ENCODE peak calls at places on chromosomes 12 and 14, in four cellular contexts. Q is HCT116, B is HepG2, E is K562. F is an unnamed sample.

GRCh38 chr14:69580009-69580577 is 5.4 kb upstream of the CCDC177 start:
- DNase-seq in Q (peak), B (peak), E (peak), F (peak)

GRCh38 chr12:65203376-65203775 is 34.0 kb downstream of the LEMD3 start:
- DNase-seq in Q (no peak), B (no peak), E (no peak), F (no peak)

GRCh38 chr14:19941668-19942067 is 11.0 kb downstream of the OR4K1 start:
- DNase-seq in Q (no peak), B (no peak), E (no peak), F (no peak)

GRCh38 chr12:112406519-112407488 is 2.6 kb downstream of the RPL6 start:
- DNase-seq in Q (no peak), B (no peak), E (no peak), F (no peak)

GRCh38 chr14:59093889-59094288 is 94.6 kb upstream of the DAAM1 start:
- DNase-seq in Q (no peak), B (no peak), E (no peak), F (no peak)

GRCh38 chr14:76829650-76830421 is 3.6 kb downstream of the LRRC74A start:
- DNase-seq in Q (no peak), B (peak), E (no peak), F (no peak)

GRCh38 chr12:24960222-24960855 is 11.4 kb upstream of the BCAT1 start:
- DNase-seq in Q (peak), B (peak), E (peak), F (peak)

GRCh38 chr14:34646570-34647255 is 16.8 kb upstream of the SNX6 start:
- DNase-seq in Q (no peak), B (no peak), E (no peak), F (no peak)

GRCh38 chr12:26297386-26298070 is 102.2 kb downstream of the SSPN start:
- DNase-seq in Q (no peak), B (no peak), E (no peak), F (no peak)

GRCh38 chr12:9831720-9832119 is 4.4 kb downstream of the KLRF1 start:
- DNase-seq in Q (no peak), B (no peak), E (no peak), F (no peak)

GRCh38 chr12:58364389-58365086 is 423.2 kb downstream of the ATP23 start:
- DNase-seq in Q (peak), B (no peak), E (no peak), F (peak)

GRCh38 chr12:18799140-18799446 is 61.2 kb downstream of the CAPZA3 start:
- DNase-seq in Q (no peak), B (no peak), E (no peak), F (no peak)

GRCh38 chr12:122227341-122227740 is 1.5 kb upstream of the DIABLO start:
- DNase-seq in Q (no peak), B (no peak), E (no peak), F (no peak)

GRCh38 chr14:61716956-61717355 is 21.6 kb downstream of the HIF1A start:
- DNase-seq in Q (no peak), B (no peak), E (no peak), F (no peak)

GRCh38 chr12:118120579-118121363 is 15.2 kb upstream of the PEBP1 start:
- DNase-seq in Q (no peak), B (peak), E (peak), F (no peak)

GRCh38 chr12:132338781-132339180 is 9.4 kb upstream of the GALNT9 start:
- DNase-seq in Q (no peak), B (no peak), E (no peak), F (no peak)

GRCh38 chr14:73757876-73758391 is 43.8 kb upstream of the PNMA1 start:
- DNase-seq in Q (no peak), B (no peak), E (no peak), F (no peak)

GRCh38 chr12:111186347-111186746 is 182.5 kb downstream of the PHETA1 start:
- DNase-seq in Q (no peak), B (no peak), E (no peak), F (no peak)

GRCh38 chr12:97151481-97151880 is 244.4 kb downstream of the NEDD1 start:
- DNase-seq in Q (no peak), B (no peak), E (no peak), F (no peak)

GRCh38 chr12:123597100-123597499 is 4.8 kb upstream of the DDX55 start:
- DNase-seq in Q (no peak), B (no peak), E (no peak), F (no peak)

GRCh38 chr12:39157696-39158342 is 252.4 kb upstream of the CPNE8 start:
- DNase-seq in Q (no peak), B (no peak), E (no peak), F (no peak)

GRCh38 chr12:102454808-102455760 is 25.3 kb downstream of the IGF1 start:
- DNase-seq in Q (no peak), B (peak), E (no peak), F (no peak)

GRCh38 chr12:11958216-11959091 is 112.3 kb upstream of the BCL2L14 start:
- DNase-seq in Q (no peak), B (peak), E (no peak), F (no peak)

GRCh38 chr14:89813485-89814080 is 140.9 kb downstream of the EFCAB11 start:
- DNase-seq in Q (no peak), B (no peak), E (no peak), F (no peak)

GRCh38 chr12:41663487-41664258 is 475.6 kb downstream of the PDZRN4 start:
- DNase-seq in Q (peak), B (peak), E (no peak), F (no peak)

GRCh38 chr12:53057816-53058500 is 8.1 kb downstream of the TNS2 start:
- DNase-seq in Q (no peak), B (no peak), E (no peak), F (no peak)

GRCh38 chr12:93813181-93813580 is 136.0 kb downstream of the CRADD start:
- DNase-seq in Q (no peak), B (no peak), E (no peak), F (no peak)

GRCh38 chr12:93819048-93819491 is 141.9 kb downstream of the CRADD start:
- DNase-seq in Q (no peak), B (no peak), E (no peak), F (no peak)

GRCh38 chr12:93818488-93819047 is 141.4 kb downstream of the CRADD start:
- DNase-seq in Q (no peak), B (no peak), E (no peak), F (no peak)

GRCh38 chr12:93812616-93813015 is 135.4 kb downstream of the CRADD start:
- DNase-seq in Q (no peak), B (no peak), E (no peak), F (no peak)

GRCh38 chr12:93813972-93814821 is 137.0 kb downstream of the CRADD start:
- DNase-seq in Q (no peak), B (peak), E (peak), F (no peak)
- TF ChIP-seq TCF7L2 in Q (no peak), B (no peak), E (no peak), F (no peak)

GRCh38 chr12:109951136-109951535 is 45.0 kb downstream of the GIT2 start:
- DNase-seq in Q (peak), B (no peak), E (no peak), F (no peak)
- TF ChIP-seq SIN3A in Q (no peak), B (no peak), E (no peak), F (no peak)

DNA sequence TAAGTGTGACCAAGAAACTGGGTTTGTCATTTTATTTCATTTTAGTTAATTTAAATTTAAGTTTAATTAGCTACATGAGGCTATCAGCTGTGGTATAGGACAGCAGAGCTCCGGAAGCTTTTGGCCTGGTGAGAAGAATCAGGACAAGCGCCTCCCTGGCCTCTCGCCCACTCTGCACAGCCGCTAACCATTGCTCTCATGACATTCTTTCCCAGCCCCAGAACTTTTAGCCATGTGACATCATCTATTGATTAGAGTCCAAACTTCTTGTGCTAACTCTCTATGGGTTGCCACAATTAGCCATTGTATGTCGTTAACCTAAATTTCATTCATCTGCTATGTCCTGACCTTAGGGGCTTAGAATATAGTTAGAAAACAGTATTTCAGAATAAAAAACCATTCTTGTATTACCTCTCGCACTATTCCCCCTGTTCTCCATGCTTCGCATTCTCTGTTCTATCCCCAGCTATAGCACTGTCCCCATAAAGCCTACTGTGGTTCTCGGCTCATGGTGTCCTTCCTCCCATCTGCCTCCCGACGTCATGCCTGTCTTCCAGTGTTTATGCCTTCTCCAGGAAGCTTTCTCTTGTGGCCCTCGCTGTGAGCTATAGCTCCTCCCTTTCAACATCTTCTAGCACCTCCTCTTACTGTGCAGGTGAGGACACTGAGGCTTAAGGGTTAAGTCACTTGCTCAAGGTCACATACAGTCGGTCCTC is 23.5 kb downstream of the SSH1 start:
- DNase-seq in Q (no peak), B (no peak), E (no peak), F (no peak)
- TF ChIP-seq TCF7L2 in Q (no peak), B (no peak), E (no peak), F (no peak)

GRCh38 chr12:3316776-3317480 is 174.1 kb upstream of the PRMT8 start:
- DNase-seq in Q (no peak), B (no peak), E (no peak), F (no peak)
- TF ChIP-seq SIN3A in Q (no peak), B (no peak), E (no peak), F (no peak)

GRCh38 chr12:464484-465267 is 4.9 kb downstream of the B4GALNT3 start:
- DNase-seq in Q (no peak), B (no peak), E (no peak), F (no peak)
- TF ChIP-seq TCF7L2 in Q (no peak), B (no peak), E (no peak), F (no peak)

DNA sequence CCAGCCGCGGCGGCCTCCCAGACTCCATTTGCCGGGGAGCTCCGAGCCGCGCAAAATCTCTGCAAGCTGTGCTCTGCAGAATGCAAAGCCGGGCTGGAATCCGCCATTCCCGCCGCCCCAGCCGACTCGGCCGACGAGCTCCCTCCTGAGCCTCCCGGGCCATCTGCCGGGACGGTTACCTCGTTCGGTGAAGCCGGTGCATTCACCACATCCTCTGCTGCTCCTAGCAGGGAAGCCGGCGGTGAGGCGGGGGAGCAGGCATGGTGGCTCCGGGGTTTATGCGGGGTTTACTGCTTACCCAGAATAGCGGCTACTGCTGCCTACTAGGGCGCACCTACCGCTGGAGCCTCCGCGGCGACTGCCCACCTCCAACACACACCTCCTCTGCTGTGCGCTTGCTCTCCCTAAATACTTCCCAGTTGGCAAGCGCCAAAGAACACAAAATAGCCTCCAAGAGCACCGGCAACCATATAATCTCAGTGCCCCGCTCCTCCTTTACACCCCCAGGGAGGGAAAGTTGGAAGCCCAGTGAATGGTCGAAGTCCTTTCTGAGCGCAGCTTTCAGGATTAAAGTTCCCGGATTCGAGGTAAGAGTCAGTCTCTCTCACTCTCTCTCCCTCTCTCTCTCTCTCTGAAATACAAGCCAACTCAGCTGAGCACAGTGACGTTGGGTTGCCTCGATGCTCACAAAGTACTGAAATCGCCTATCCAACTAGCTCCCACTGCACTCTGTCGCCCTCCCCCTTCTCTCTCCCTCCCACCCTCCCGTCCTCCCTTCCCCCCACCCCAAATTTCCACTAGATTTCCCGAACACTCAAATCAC is at the start of gene TBX5:
- DNase-seq in Q (no peak), B (no peak), E (no peak), F (no peak)
- TF ChIP-seq SIN3A in Q (no peak), B (no peak), E (no peak), F (no peak)

DNA sequence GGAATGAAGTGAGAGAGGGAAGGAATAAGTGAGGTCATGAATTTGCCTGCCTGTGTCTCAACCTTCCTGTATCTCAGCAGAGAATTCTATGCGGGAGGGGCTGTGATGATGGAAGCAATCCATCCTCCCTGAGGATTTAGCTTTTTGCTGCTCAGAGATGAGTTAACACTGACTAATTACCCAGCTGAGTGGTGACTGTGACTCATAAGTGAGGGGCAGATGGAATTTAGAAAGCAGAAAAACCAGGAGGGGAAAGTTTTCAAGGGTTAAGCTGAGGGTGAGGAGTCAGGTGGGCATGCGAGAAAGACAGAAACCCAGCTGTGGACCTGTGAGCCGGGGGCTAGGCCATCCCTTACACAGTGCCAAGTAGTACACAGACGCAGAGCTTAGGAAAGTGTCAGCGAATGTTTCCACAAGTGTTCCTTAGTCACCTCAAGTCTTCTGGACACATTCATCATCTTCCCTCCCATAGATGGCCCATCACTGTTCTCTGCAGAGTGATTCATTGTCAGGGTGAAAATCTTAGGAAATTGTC is 277.9 kb downstream of the IPO8 start:
- DNase-seq in Q (peak), B (no peak), E (no peak), F (peak)
- TF ChIP-seq TCF7L2 in Q (no peak), B (no peak), E (no peak), F (no peak)